ENCODE peak calls at places on chromosomes 13 and 19, in seven cellular contexts. U is tibial artery; Y is astrocyte of the cerebellum; I is ascending aorta; B is lower leg skin; J is CD8-positive, alpha-beta T cell; F is mesothelial cell of epicardium. L is an unnamed sample.

GRCh38 chr13:42041684-42042035 is 6.8 kb upstream of the DGKH start:
- DNase-seq in U (peak; percentile 70), Y (no peak), I (peak; percentile 80), B (peak; percentile 45), J (no peak), F (no peak), L (peak; percentile 64)

GRCh38 chr19:7168941-7169340 is 99.4 kb downstream of the ZNF557 start:
- DNase-seq in U (no peak), Y (no peak), I (no peak), B (no peak), J (no peak), F (no peak), L (no peak)

GRCh38 chr13:110506859-110507566 is 54.5 kb downstream of the RAB20 start:
- DNase-seq in U (peak; percentile 60), Y (no peak), I (peak; percentile 89), B (no peak), J (no peak), F (no peak), L (no peak)

GRCh38 chr13:40315416-40316064 is 350.9 kb downstream of the FOXO1 start:
- DNase-seq in U (no peak), Y (no peak), I (no peak), B (no peak), J (peak; percentile 34), F (no peak), L (no peak)

GRCh38 chr13:25571237-25571636 is 199.5 kb downstream of the ATP8A2 start:
- DNase-seq in U (no peak), Y (no peak), I (no peak), B (no peak), J (no peak), F (no peak), L (no peak)

GRCh38 chr19:49340069-49340864 is 5.1 kb downstream of the CD37 start:
- DNase-seq in U (peak; percentile 80), Y (no peak), I (peak; percentile 88), B (no peak), J (no peak), F (no peak), L (no peak)

GRCh38 chr19:13095934-13096890 is 6.4 kb downstream of the LYL1 start:
- DNase-seq in U (no peak), Y (no peak), I (peak; percentile 63), B (no peak), J (no peak), F (no peak), L (peak; percentile 75)

GRCh38 chr13:94660695-94661324 is 51.5 kb downstream of the SOX21 start:
- DNase-seq in U (no peak), Y (peak; percentile 12), I (no peak), B (no peak), J (no peak), F (no peak), L (peak; percentile 15)

GRCh38 chr19:19319725-19320361 is 466 bp downstream of the SUGP1 start:
- DNase-seq in U (no peak), Y (no peak), I (no peak), B (no peak), J (no peak), F (no peak), L (no peak)

GRCh38 chr13:113990321-113990837 is 16.5 kb upstream of the C13orf46 start:
- DNase-seq in U (no peak), Y (no peak), I (peak; percentile 46), B (no peak), J (no peak), F (no peak), L (no peak)

GRCh38 chr19:46678110-46678732 is 17.2 kb upstream of the DACT3 start:
- DNase-seq in U (no peak), Y (no peak), I (no peak), B (no peak), J (peak; percentile 59), F (no peak), L (peak; percentile 31)

GRCh38 chr19:13160557-13160956 is 10.3 kb downstream of the IER2 start:
- DNase-seq in U (no peak), Y (no peak), I (no peak), B (no peak), J (no peak), F (no peak), L (no peak)

GRCh38 chr19:46944918-46945628 is 74.6 kb upstream of the NPAS1 start:
- DNase-seq in U (peak; percentile 76), Y (no peak), I (peak; percentile 87), B (peak; percentile 31), J (no peak), F (no peak), L (no peak)

DNA sequence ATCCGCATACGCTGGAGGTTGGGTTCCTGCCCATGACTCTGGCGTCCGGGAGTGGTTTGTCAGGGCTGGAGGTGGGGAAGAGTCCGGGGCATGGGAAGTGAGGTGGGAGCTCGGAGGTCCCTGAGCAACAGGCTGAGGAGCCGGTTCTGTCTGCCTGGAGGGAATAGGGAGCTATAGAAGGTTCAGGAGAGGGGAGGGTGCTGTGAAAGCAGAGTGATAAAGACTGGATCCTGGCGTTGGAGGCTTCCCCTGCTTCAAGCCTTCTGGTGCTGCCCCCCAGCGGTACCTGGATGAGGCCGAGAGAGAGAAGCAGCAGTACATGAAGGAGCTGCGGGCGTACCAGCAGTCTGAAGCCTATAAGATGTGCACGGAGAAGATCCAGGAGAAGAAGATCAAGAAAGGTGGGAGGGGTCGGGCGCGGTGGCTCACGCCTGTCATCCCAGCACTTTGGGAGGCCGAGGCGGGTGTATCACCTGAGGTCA is 2.6 kb downstream of the HMG20B start:
- DNase-seq in U (no peak), Y (no peak), I (no peak), B (no peak), J (no peak), F (no peak), L (peak; percentile 49)
- TF ChIP-seq CTCF in U (no peak), Y (peak; percentile 34), I (no peak), B (no peak), J (no peak), F (no peak), L (no peak)

GRCh38 chr13:27171830-27172494 is 351 bp upstream of the USP12 start:
- DNase-seq in U (peak; percentile 89), Y (peak; percentile 68), I (peak; percentile 97), B (peak; percentile 86), J (peak; percentile 91), F (peak; percentile 86), L (peak; percentile 96)
- TF ChIP-seq CTCF in U (no peak), Y (no peak), I (no peak), B (no peak), J (no peak), F (no peak), L (no peak)

DNA sequence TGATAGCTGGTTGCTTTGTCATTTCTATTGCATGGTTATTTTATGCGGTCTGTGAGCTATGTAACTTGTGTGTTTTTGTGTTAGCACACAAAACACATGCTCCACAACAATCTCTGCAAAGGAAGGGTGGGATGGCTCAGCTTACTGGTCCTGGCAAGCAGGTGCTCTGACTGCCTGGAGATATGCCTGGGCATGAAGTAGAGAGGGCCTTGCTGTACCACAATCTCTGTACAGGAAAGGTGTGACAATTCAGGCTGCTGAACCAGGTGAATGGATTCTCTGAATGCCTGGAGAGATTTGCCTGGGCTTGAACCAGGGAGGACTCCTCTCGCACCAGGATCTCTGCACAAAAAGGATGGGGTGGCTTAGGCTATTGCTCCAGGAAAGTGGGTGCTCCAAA is 69.5 kb downstream of the STOML3 start:
- DNase-seq in U (no peak), Y (no peak), I (no peak), B (no peak), J (no peak), F (no peak), L (no peak)
- TF ChIP-seq CTCF in U (no peak), Y (no peak), I (no peak), B (no peak), J (no peak), F (no peak), L (no peak)

GRCh38 chr13:61463027-61463426 is 47.4 kb upstream of the PCDH20 start:
- DNase-seq in U (no peak), Y (no peak), I (no peak), B (no peak), J (no peak), F (no peak), L (no peak)

GRCh38 chr13:61470801-61471200 is 55.2 kb upstream of the PCDH20 start:
- DNase-seq in U (no peak), Y (no peak), I (no peak), B (no peak), J (no peak), F (no peak), L (no peak)

DNA sequence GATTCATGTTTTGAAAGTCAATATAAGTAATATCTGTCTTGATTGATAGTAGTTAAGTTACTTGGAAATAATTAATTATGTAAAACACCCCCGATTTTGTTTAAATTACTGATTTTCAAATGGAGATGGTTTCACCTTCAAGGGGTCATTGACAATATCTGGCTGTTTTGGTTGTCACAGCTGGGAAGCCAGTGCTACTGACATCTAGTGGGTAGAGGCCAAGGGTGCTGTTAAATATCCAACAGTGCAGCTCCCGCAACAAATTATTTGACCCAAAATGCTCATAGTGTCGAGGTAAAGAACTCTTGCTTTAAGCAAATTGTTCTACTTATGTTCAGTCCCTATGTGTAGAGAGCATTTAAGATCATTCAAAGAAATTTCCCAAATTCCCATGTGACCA is 50.6 kb upstream of the PCDH20 start:
- DNase-seq in U (no peak), Y (no peak), I (no peak), B (no peak), J (no peak), F (no peak), L (peak; percentile 27)
- TF ChIP-seq CTCF in U (no peak), Y (peak; percentile 14), I (no peak), B (no peak), J (no peak), F (no peak), L (no peak)

DNA sequence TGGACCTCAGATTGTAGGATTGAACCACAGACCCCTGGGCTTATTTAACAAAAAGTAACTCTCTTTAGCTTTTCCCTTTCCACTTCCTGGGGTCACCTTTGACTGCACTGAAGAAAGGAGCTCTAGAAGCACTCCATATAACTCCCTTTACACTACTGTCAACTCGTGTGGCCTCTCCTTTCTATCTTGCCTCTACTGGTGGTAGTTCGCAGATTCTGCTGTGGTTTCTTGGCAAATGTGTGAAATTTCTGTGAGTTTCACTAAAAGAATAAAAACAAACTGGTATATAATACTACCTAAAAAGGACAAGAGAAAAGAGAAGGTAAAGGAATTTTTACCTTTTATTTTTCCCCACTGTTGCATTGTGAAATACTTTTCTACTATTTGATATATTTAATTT is 1298.1 kb downstream of the PCDH9 start:
- DNase-seq in U (no peak), Y (no peak), I (no peak), B (no peak), J (no peak), F (no peak), L (no peak)
- TF ChIP-seq CTCF in U (no peak), Y (no peak), I (no peak), B (no peak), J (no peak), F (no peak), L (no peak)

GRCh38 chr13:109271991-109272454 is 514.4 kb downstream of the IRS2 start:
- DNase-seq in U (no peak), Y (no peak), I (no peak), B (no peak), J (no peak), F (no peak), L (no peak)
- TF ChIP-seq CTCF in U (no peak), Y (no peak), I (no peak), B (no peak), J (no peak), F (no peak), L (no peak)

GRCh38 chr13:74452176-74452575 is 318.0 kb upstream of the KLF12 start:
- DNase-seq in U (no peak), Y (no peak), I (no peak), B (no peak), J (no peak), F (no peak), L (no peak)
- TF ChIP-seq CTCF in U (no peak), Y (no peak), I (no peak), B (no peak), J (no peak), F (no peak), L (no peak)

L was measured in endothelial cell.